ENCODE peak calls at places on chromosomes 5 and 9, in four cellular contexts. One of them, this sample, is unnamed.
A peak's percentile ranks its signal among the peaks of the same experiment; 100 is the strongest.

GRCh38 chr5:171633776-171634470 is 151.7 kb upstream of the SMIM23 start:
- DNase-seq in stomach: no peak
- DNase-seq in dorsolateral prefrontal cortex: no peak
- DNase-seq in lower lobe of right lung: no peak
- DNase-seq in this sample: no peak

GRCh38 chr5:73733219-73733618 is 107.2 kb downstream of the ARHGEF28 start:
- DNase-seq in dorsolateral prefrontal cortex: no peak
- DNase-seq in lower lobe of right lung: no peak
- DNase-seq in stomach: no peak
- DNase-seq in this sample: no peak

GRCh38 chr9:84759300-84759750 is 89.8 kb downstream of the NTRK2 start:
- DNase-seq in lower lobe of right lung: no peak
- DNase-seq in stomach: no peak
- DNase-seq in dorsolateral prefrontal cortex: no peak
- DNase-seq in this sample: no peak

GRCh38 chr9:112841261-112841660 is 49.4 kb downstream of the SLC46A2 start:
- DNase-seq in stomach: no peak
- DNase-seq in dorsolateral prefrontal cortex: no peak
- DNase-seq in lower lobe of right lung: no peak
- DNase-seq in this sample: no peak

GRCh38 chr5:104551628-104552027 is 989.0 kb upstream of the NUDT12 start:
- DNase-seq in stomach: no peak
- DNase-seq in dorsolateral prefrontal cortex: no peak
- DNase-seq in lower lobe of right lung: no peak
- DNase-seq in this sample: no peak

GRCh38 chr9:116860509-116861120 is 173.5 kb downstream of the TRIM32 start:
- DNase-seq in dorsolateral prefrontal cortex: peak; percentile 82
- DNase-seq in stomach: peak; percentile 70
- DNase-seq in lower lobe of right lung: peak; percentile 52
- DNase-seq in this sample: no peak

GRCh38 chr5:178116406-178116885 is 3.1 kb downstream of the N4BP3 start:
- DNase-seq in lower lobe of right lung: no peak
- DNase-seq in dorsolateral prefrontal cortex: no peak
- DNase-seq in stomach: no peak
- DNase-seq in this sample: no peak

GRCh38 chr9:4837768-4838546 is 45.2 kb downstream of the RCL1 start:
- DNase-seq in lower lobe of right lung: no peak
- DNase-seq in dorsolateral prefrontal cortex: peak; percentile 56
- DNase-seq in stomach: no peak
- DNase-seq in this sample: no peak

GRCh38 chr5:137731201-137731600 is 4.7 kb downstream of the KLHL3 start:
- DNase-seq in dorsolateral prefrontal cortex: no peak
- DNase-seq in lower lobe of right lung: no peak
- DNase-seq in stomach: no peak
- DNase-seq in this sample: no peak

GRCh38 chr5:137727623-137728022 is 8.3 kb downstream of the KLHL3 start:
- DNase-seq in stomach: no peak
- DNase-seq in lower lobe of right lung: no peak
- DNase-seq in dorsolateral prefrontal cortex: no peak
- DNase-seq in this sample: no peak

GRCh38 chr5:137724251-137724650 is 11.6 kb downstream of the KLHL3 start:
- DNase-seq in lower lobe of right lung: no peak
- DNase-seq in stomach: no peak
- DNase-seq in dorsolateral prefrontal cortex: no peak
- DNase-seq in this sample: no peak

GRCh38 chr5:137730331-137730730 is 5.6 kb downstream of the KLHL3 start:
- DNase-seq in dorsolateral prefrontal cortex: no peak
- DNase-seq in stomach: no peak
- DNase-seq in lower lobe of right lung: no peak
- DNase-seq in this sample: no peak

GRCh38 chr5:137728048-137728447 is 7.8 kb downstream of the KLHL3 start:
- DNase-seq in lower lobe of right lung: no peak
- DNase-seq in stomach: no peak
- DNase-seq in dorsolateral prefrontal cortex: no peak
- DNase-seq in this sample: no peak
- TF ChIP-seq CTCF in lower lobe of right lung: no peak
- TF ChIP-seq CTCF in stomach: no peak
- TF ChIP-seq CTCF in dorsolateral prefrontal cortex: no peak
- TF ChIP-seq CTCF in this sample: no peak

GRCh38 chr5:134175874-134176522 is 752 bp downstream of the SKP1 start:
- DNase-seq in lower lobe of right lung: no peak
- DNase-seq in stomach: peak; percentile 36
- DNase-seq in dorsolateral prefrontal cortex: no peak
- DNase-seq in this sample: no peak

GRCh38 chr5:134177197-134178171 is 734 bp upstream of the SKP1 start:
- DNase-seq in dorsolateral prefrontal cortex: peak; percentile 65
- DNase-seq in lower lobe of right lung: peak; percentile 78
- DNase-seq in stomach: peak; percentile 70
- DNase-seq in this sample: peak; percentile 78

GRCh38 chr5:134171972-134172371 is 4.8 kb downstream of the SKP1 start:
- DNase-seq in stomach: peak; percentile 45
- DNase-seq in dorsolateral prefrontal cortex: no peak
- DNase-seq in lower lobe of right lung: no peak
- DNase-seq in this sample: no peak

GRCh38 chr5:134176523-134177196 is at the start of gene SKP1:
- DNase-seq in dorsolateral prefrontal cortex: peak; percentile 74
- DNase-seq in lower lobe of right lung: peak; percentile 90
- DNase-seq in stomach: peak; percentile 87
- DNase-seq in this sample: peak; percentile 82

DNA sequence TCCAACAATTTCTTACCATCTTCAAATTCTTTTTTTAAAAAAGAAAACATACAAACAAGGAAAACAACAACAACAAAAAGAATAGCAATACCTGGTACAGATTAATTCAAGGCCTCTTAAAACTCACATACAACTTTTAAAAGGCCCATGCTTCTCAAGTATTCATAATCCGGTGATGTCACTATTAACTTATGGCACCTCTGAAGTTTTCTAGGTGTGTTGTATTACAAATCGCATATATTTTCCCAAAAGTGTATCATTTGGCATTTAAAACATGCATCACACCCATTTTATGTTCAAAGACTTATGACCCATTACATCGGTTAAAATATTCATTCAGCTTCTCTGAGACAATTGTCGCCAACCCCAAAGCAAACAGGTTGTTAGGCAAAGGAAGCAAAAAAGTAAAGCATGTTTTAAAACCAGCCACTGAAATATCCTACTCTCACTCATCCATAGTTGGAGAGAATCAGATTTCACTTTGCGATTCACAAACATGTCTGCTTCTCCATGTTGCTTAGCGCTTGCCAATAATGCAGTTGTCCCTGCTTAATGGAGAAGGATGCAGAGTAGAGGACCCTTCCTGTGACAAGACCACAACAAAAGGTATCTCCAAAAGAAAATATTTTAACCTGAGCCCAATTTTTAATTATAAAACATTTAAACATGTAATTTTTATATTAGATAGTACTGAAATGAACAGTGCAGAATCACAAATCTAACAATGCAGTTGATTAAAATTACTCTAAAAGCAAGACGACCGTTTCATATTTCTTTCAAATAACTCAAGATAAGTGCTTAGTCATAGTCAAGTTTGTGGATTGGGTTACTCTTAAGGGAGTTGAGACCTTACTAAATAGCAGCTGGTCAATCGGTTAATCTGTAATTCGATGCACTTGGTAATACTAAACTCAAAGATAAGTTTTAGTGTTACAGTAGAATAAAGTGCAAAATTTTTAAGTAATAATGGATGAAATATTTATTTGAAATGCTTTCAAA is 1.6 kb downstream of the SKP1 start:
- DNase-seq in lower lobe of right lung: no peak
- DNase-seq in dorsolateral prefrontal cortex: no peak
- DNase-seq in stomach: no peak
- DNase-seq in this sample: no peak
- H3K27ac ChIP-seq in lower lobe of right lung: peak overlapping the region; percentile 100
- H3K27ac ChIP-seq in dorsolateral prefrontal cortex: no peak overlapping the region
- H3K27ac ChIP-seq in stomach: peak overlapping the region; percentile 98
- H3K27ac ChIP-seq in this sample: peak overlapping the region; percentile 90

DNA sequence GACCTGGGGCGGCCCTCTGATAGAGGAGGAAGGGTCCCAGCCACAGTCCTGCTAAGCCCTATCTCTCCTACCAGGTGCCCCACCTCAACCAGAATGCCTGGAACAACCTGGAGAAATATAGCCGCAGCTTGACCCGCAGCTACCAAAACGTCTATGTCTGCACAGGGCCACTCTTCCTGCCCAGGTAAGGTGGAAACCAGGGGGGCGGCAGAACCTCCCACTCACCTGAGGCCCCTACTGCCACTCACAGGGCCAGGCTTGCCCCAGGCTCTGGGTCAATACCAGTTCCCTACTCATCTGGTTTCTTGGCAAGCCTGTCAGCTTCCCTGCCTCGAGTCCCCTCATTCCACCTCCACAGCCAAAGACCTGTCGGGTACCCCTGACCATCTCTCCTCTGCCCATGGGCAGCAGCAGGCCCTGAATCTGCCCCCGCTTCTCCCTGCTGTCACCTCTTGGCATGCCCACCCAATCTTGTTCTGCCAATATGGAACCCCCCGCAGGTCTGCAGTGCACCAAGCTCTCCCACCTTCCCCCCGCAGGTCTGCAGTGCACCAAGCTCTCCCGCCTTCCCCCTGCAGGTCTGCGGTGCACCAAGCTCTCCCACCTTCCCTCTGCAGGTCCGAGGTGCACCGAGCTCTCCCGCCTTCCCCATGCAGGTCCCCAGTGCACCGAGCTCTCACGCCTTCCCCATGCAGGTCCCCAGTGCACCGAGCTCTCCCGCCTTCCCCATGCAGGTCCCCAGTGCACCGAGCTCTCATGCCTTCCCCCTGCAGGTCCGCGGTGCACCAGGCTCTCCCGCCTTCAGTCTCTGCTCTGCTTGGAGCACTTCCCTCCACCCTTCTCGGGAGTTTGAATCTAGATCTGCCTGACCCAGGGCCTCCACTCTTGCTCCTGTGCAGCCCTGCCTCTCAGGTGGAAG is 2.6 kb downstream of the ENDOG start:
- DNase-seq in lower lobe of right lung: no peak
- DNase-seq in stomach: no peak
- DNase-seq in dorsolateral prefrontal cortex: no peak
- DNase-seq in this sample: no peak
- H3K4me3 ChIP-seq in lower lobe of right lung: no peak overlapping the region
- H3K4me3 ChIP-seq in stomach: no peak overlapping the region
- H3K4me3 ChIP-seq in dorsolateral prefrontal cortex: no peak overlapping the region
- H3K4me3 ChIP-seq in this sample: no peak overlapping the region

GRCh38 chr5:170545313-170545712 is 41.5 kb downstream of the KCNIP1 start:
- DNase-seq in lower lobe of right lung: no peak
- DNase-seq in stomach: no peak
- DNase-seq in dorsolateral prefrontal cortex: no peak
- DNase-seq in this sample: no peak

GRCh38 chr5:170540276-170540675 is 36.5 kb downstream of the KCNIP1 start:
- DNase-seq in stomach: no peak
- DNase-seq in lower lobe of right lung: no peak
- DNase-seq in dorsolateral prefrontal cortex: no peak
- DNase-seq in this sample: no peak

GRCh38 chr5:170541146-170541769 is 37.4 kb downstream of the KCNIP1 start:
- DNase-seq in dorsolateral prefrontal cortex: no peak
- DNase-seq in lower lobe of right lung: no peak
- DNase-seq in stomach: peak; percentile 13
- DNase-seq in this sample: peak; percentile 9

GRCh38 chr5:170546257-170546656 is 42.4 kb downstream of the KCNIP1 start:
- DNase-seq in lower lobe of right lung: no peak
- DNase-seq in stomach: peak; percentile 15
- DNase-seq in dorsolateral prefrontal cortex: peak; percentile 37
- DNase-seq in this sample: peak; percentile 11

GRCh38 chr5:170542691-170543275 is 39.0 kb downstream of the KCNIP1 start:
- DNase-seq in dorsolateral prefrontal cortex: no peak
- DNase-seq in stomach: no peak
- DNase-seq in lower lobe of right lung: no peak
- DNase-seq in this sample: no peak
- TF ChIP-seq CTCF in dorsolateral prefrontal cortex: no peak
- TF ChIP-seq CTCF in stomach: no peak
- TF ChIP-seq CTCF in lower lobe of right lung: no peak
- TF ChIP-seq CTCF in this sample: no peak